ENCODE peak calls at places on chromosomes 6 and 20, in seven cellular contexts. U, L, Y, V, M, F and I are unnamed samples.

GRCh38 chr6:35691027-35691824 is 2.5 kb upstream of the FKBP5 start:
- DNase-seq in L (no peak), M (no peak), F (no peak), V (no peak), Y (no peak), U (peak), I (no peak)

GRCh38 chr20:48667889-48668413 is 159.8 kb downstream of the PREX1 start:
- DNase-seq in V (no peak), M (no peak), U (no peak), L (no peak), F (no peak), Y (no peak), I (peak)

GRCh38 chr6:41767112-41767946 is 12.4 kb downstream of the FRS3 start:
- DNase-seq in Y (no peak), V (peak), M (no peak), L (peak), F (peak), U (peak), I (peak)

GRCh38 chr20:1802385-1803215 is 92.6 kb upstream of the SIRPA start:
- DNase-seq in L (no peak), V (peak), Y (peak), U (no peak), M (peak), F (peak), I (peak)

GRCh38 chr20:63850689-63851547 is 10.4 kb upstream of the ABHD16B start:
- DNase-seq in F (no peak), Y (no peak), L (no peak), U (no peak), M (no peak), V (no peak), I (no peak)

GRCh38 chr20:48702388-48703041 is 125.3 kb downstream of the PREX1 start:
- DNase-seq in Y (no peak), U (no peak), L (no peak), F (no peak), V (no peak), M (no peak), I (no peak)

GRCh38 chr6:111784423-111784822 is 88.8 kb downstream of the FYN start:
- DNase-seq in V (no peak), Y (no peak), U (no peak), M (no peak), L (no peak), F (no peak), I (no peak)

GRCh38 chr20:62727584-62728027 is 19.0 kb downstream of the NTSR1 start:
- DNase-seq in F (no peak), M (no peak), V (no peak), L (no peak), U (no peak), Y (no peak), I (no peak)

GRCh38 chr20:51935003-51935358 is 132.7 kb upstream of the SALL4 start:
- DNase-seq in Y (no peak), V (no peak), F (no peak), U (no peak), M (no peak), L (no peak), I (no peak)

GRCh38 chr6:151452750-151453427 is 963 bp upstream of the RMND1 start:
- DNase-seq in F (no peak), M (no peak), U (no peak), L (no peak), V (peak), Y (no peak), I (peak)

GRCh38 chr20:5119435-5120188 is at the start of gene PCNA:
- DNase-seq in F (peak), L (peak), U (peak), V (peak), M (peak), Y (peak), I (peak)

GRCh38 chr6:160883999-160884398 is 107.6 kb upstream of the MAP3K4 start:
- DNase-seq in F (no peak), L (no peak), M (no peak), V (no peak), U (no peak), Y (no peak), I (no peak)

GRCh38 chr20:46341374-46342044 is 33.2 kb upstream of the CDH22 start:
- DNase-seq in L (no peak), F (no peak), U (no peak), Y (no peak), V (no peak), M (no peak), I (no peak)

GRCh38 chr6:20404641-20405032 is 3.0 kb downstream of the E2F3 start:
- DNase-seq in V (peak), Y (peak), U (no peak), L (peak), M (peak), F (peak), I (peak)

GRCh38 chr6:89984926-89985743 is 90.9 kb downstream of the GJA10 start:
- DNase-seq in M (no peak), F (no peak), V (no peak), L (peak), U (peak), Y (no peak), I (peak)

GRCh38 chr20:9036593-9036992 is 32.3 kb upstream of the PLCB4 start:
- DNase-seq in V (peak), U (no peak), M (no peak), L (no peak), Y (no peak), F (no peak), I (no peak)

GRCh38 chr6:134875367-134875766 is 74.5 kb downstream of the ALDH8A1 start:
- DNase-seq in L (peak), Y (no peak), U (no peak), M (no peak), V (no peak), F (no peak), I (peak)

GRCh38 chr20:32544893-32545840 is 40.0 kb downstream of the NOL4L start:
- DNase-seq in V (no peak), Y (no peak), F (no peak), M (no peak), L (no peak), U (no peak), I (no peak)

GRCh38 chr6:56370127-56370540 is 122.8 kb upstream of the COL21A1 start:
- DNase-seq in M (no peak), V (peak), Y (peak), L (peak), F (peak), U (peak), I (peak)

GRCh38 chr20:31594558-31595379 is 10.3 kb upstream of the ID1 start:
- DNase-seq in U (no peak), V (no peak), F (no peak), M (no peak), Y (no peak), L (no peak), I (no peak)

GRCh38 chr20:61520761-61521460 is 268.9 kb downstream of the CDH4 start:
- DNase-seq in V (peak), F (no peak), L (peak), M (no peak), Y (peak), U (peak), I (peak)

GRCh38 chr6:66561479-66561878 is 854.5 kb upstream of the EYS start:
- DNase-seq in M (no peak), V (no peak), F (no peak), Y (no peak), L (no peak), U (no peak), I (no peak)

GRCh38 chr6:24907959-24908358 is 27.8 kb downstream of the RIPOR2 start:
- DNase-seq in L (no peak), V (no peak), Y (no peak), F (no peak), M (no peak), U (no peak), I (no peak)

GRCh38 chr20:48538058-48538825 is 289.6 kb downstream of the PREX1 start:
- DNase-seq in M (no peak), F (no peak), V (peak), Y (peak), U (peak), L (peak), I (peak)

GRCh38 chr6:5540375-5540774 is 279.1 kb downstream of the FARS2 start:
- DNase-seq in M (no peak), Y (no peak), V (no peak), L (no peak), U (peak), F (no peak), I (no peak)

GRCh38 chr20:17108896-17109295 is 117.9 kb upstream of the PCSK2 start:
- DNase-seq in Y (no peak), U (no peak), L (no peak), F (no peak), V (no peak), M (no peak), I (no peak)

GRCh38 chr6:158517581-158517980 is 42.3 kb upstream of the TMEM181 start:
- DNase-seq in L (no peak), V (no peak), M (no peak), Y (no peak), F (no peak), U (no peak), I (no peak)

GRCh38 chr20:16111132-16111852 is 462.0 kb downstream of the KIF16B start:
- DNase-seq in V (no peak), U (no peak), F (no peak), M (no peak), Y (no peak), L (no peak), I (no peak)

GRCh38 chr20:44532981-44533331 is 11.1 kb upstream of the SERINC3 start:
- DNase-seq in M (no peak), Y (no peak), F (no peak), V (no peak), L (no peak), U (no peak), I (no peak)

GRCh38 chr6:113995632-113996031 is 24.7 kb upstream of the HDAC2 start:
- DNase-seq in M (no peak), F (no peak), V (peak), Y (peak), U (peak), L (peak), I (peak)

GRCh38 chr6:113129991-113130390 is 727.2 kb upstream of the MARCKS start:
- DNase-seq in F (no peak), Y (no peak), U (no peak), L (no peak), V (no peak), M (no peak), I (no peak)

GRCh38 chr6:133837801-133838349 is 51.0 kb upstream of the TCF21 start:
- DNase-seq in U (no peak), M (peak), Y (peak), F (peak), L (no peak), V (peak), I (peak)

GRCh38 chr6:782141-782540 is 89.2 kb upstream of the EXOC2 start:
- DNase-seq in M (no peak), V (no peak), F (no peak), U (no peak), Y (no peak), L (no peak), I (no peak)

GRCh38 chr6:135577059-135577538 is 79.6 kb upstream of the AHI1 start:
- DNase-seq in F (no peak), U (no peak), V (no peak), Y (no peak), M (no peak), L (no peak), I (no peak)